ENCODE peak calls at places on chromosomes 3 and 15, in four cellular contexts. A is CD8-positive, alpha-beta memory T cell; S is psoas muscle; I is caudate nucleus. O is an unnamed sample.

GRCh38 chr15:31280037-31280830 is 46.4 kb upstream of the KLF13 start:
- DNase-seq in A (no peak), S (no peak), I (peak), O (peak)

GRCh38 chr3:99012051-99012450 is 110.6 kb upstream of the DCBLD2 start:
- DNase-seq in A (no peak), S (no peak), I (no peak), O (no peak)

GRCh38 chr3:46110701-46111493 is 83.6 kb upstream of the XCR1 start:
- DNase-seq in A (no peak), S (no peak), I (no peak), O (peak)

GRCh38 chr15:96273317-96274086 is 57.0 kb upstream of the NR2F2 start:
- DNase-seq in A (no peak), S (no peak), I (no peak), O (no peak)

GRCh38 chr15:67082007-67082536 is 16.7 kb downstream of the SMAD3 start:
- DNase-seq in A (no peak), S (no peak), I (no peak), O (no peak)

GRCh38 chr15:59997070-59997701 is 6.9 kb upstream of the FOXB1 start:
- DNase-seq in A (peak), S (no peak), I (no peak), O (no peak)

GRCh38 chr3:123081718-123082369 is 15.0 kb downstream of the PDIA5 start:
- DNase-seq in A (no peak), S (no peak), I (no peak), O (no peak)

GRCh38 chr15:66650433-66650832 is 51.6 kb upstream of the SMAD6 start:
- DNase-seq in A (no peak), S (peak), I (no peak), O (peak)

GRCh38 chr15:83753872-83754493 is 100.1 kb downstream of the ADAMTSL3 start:
- DNase-seq in A (no peak), S (no peak), I (no peak), O (no peak)

GRCh38 chr15:58867926-58868325 is 65.6 kb downstream of the SLTM start:
- DNase-seq in A (no peak), S (no peak), I (no peak), O (no peak)

GRCh38 chr3:149466192-149466591 is 8.3 kb upstream of the TM4SF4 start:
- DNase-seq in A (no peak), S (no peak), I (no peak), O (no peak)

GRCh38 chr3:134371542-134372324 is 2.5 kb downstream of the AMOTL2 start:
- DNase-seq in A (no peak), S (no peak), I (no peak), O (no peak)
- H3K27ac ChIP-seq in A (no peak), S (peak), I (peak), O (peak)

DNA sequence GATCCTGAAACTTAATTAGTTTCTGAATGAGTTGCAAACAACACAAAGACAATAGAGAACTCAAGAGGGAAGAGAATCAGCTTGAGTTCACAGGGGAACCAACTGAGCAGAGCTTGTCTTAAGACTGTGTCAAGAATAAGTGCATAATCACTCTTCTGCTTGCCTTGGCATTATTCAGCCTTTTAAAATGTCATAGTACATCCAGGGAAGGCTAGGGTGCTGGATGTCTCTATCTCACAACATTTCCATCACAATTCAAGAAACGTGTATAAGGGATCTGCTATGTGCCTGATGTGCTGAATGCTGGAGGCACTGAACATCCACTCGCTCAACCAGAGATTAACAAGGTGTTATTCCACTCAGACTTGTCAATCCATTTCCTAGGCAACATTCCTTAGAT is 122.6 kb downstream of the CPNE4 start:
- DNase-seq in A (no peak), S (no peak), I (no peak), O (no peak)
- H3K27ac ChIP-seq in A (no peak), S (no peak), I (no peak), O (no peak)

GRCh38 chr3:177611781-177612389 is 414.6 kb upstream of the TBL1XR1 start:
- DNase-seq in A (no peak), S (no peak), I (no peak), O (no peak)
- H3K27ac ChIP-seq in A (no peak), S (no peak), I (no peak), O (no peak)

DNA sequence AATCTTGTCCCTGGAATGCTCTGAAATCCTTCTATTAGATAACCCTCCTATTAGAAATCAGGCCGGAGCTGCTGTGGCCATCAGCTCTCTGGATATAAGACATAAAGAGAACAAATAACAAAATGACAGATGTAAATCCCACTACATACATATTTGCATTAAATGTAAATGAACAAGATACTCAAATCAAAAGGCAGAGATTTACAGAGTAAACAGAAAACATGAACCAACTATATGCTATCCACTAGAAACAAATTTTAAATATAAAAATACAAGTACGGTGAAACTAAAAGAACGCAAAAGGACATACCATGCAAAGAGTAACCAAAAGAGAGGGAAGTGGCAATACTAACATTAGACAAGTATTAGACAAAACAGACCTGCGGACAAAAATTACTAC is 10.7 kb downstream of the CYFIP1 start:
- DNase-seq in A (no peak), S (no peak), I (no peak), O (no peak)
- H3K27ac ChIP-seq in A (no peak), S (no peak), I (no peak), O (no peak)

GRCh38 chr3:38985981-38986380 is 65.8 kb downstream of the SCN11A start:
- DNase-seq in A (no peak), S (no peak), I (no peak), O (no peak)

GRCh38 chr3:38984110-38984509 is 67.6 kb downstream of the SCN11A start:
- DNase-seq in A (no peak), S (no peak), I (no peak), O (no peak)

GRCh38 chr3:38986901-38987300 is 64.8 kb downstream of the SCN11A start:
- DNase-seq in A (no peak), S (no peak), I (no peak), O (no peak)

GRCh38 chr3:38984731-38985130 is 67.0 kb downstream of the SCN11A start:
- DNase-seq in A (no peak), S (no peak), I (no peak), O (no peak)

GRCh38 chr3:38985581-38985980 is 66.2 kb downstream of the SCN11A start:
- DNase-seq in A (no peak), S (no peak), I (no peak), O (no peak)
- H3K27ac ChIP-seq in A (no peak), S (no peak), I (no peak), O (no peak)

DNA sequence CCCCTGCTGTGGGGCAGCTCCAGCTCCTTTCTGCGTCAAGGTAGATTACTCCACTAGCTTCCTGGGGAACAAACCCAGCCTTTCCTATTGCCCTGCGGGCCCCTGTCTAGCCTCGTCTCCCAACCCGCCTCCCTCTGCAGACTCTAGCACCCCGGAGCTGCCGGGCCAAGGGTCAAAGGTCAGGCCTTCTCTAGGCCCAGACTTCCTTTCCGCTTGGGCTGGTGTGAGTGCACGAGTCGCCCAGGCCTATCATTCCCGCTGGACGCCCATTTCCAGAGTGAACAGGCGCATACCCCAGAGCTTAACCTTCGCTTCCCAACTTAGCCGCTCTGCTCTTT is 11.6 kb upstream of the ONECUT1 start:
- DNase-seq in A (no peak), S (no peak), I (no peak), O (no peak)
- H3K27ac ChIP-seq in A (no peak), S (no peak), I (no peak), O (no peak)

DNA sequence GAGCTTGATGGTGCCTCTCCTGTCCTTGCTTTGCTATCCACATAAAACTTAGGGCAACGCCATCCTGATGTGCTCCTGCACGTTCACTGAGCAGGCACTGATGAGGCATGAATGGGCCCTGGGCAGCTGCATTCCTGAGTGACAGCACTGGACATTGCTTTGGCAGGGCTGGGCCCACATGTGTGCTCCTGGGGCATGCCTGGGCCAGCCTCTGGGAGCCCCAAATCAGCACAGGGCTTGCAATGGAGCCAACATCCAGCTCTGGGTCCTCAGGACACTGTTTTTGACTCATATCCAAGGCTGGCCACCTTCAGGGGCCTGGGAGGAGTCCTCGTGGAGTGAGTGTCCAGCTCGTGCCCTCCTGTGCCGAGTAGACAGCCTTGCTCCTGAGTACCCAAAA is 5.9 kb upstream of the TKT start:
- DNase-seq in A (no peak), S (no peak), I (no peak), O (no peak)
- H3K27ac ChIP-seq in A (no peak), S (no peak), I (no peak), O (no peak)

DNA sequence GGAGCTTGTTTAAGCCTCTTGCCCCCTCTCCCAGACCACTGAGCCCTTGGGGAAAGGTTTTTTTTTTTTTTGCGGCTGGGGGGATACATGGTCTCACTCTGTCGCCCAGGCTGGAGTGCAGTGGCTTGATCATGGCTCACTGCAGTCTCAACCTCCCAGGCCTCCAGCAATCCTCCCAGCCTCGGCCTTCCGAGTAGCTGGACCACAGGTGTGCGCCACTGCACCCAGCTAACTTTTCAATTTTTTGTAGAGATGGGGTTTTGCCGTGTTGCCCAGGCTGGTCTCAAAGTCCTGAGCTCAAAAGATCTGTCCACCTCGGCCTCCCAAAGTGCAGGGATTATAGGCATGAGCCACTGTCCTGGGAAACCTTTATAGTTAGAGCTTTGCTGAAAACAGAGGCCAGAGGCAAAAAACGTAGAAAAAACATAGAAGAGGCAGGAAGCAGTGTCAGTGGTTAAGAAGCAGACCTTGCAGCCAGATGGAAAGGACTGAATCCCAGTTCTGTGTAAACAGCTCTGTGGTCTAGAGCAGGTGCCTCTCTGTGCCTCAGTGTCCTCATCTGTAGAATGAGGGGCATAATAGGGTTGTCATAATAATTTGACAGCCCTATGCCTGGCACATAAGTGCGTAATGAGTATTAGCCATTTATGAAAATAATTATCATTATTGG is 33.1 kb downstream of the CMTM7 start:
- DNase-seq in A (no peak), S (no peak), I (no peak), O (peak)
- H3K27ac ChIP-seq in A (no peak), S (no peak), I (no peak), O (no peak)

O was measured in right atrium auricular region.